ENCODE peak calls at places on chromosome 13, in five cellular contexts. P, B, A, N and L are unnamed samples. For H3K4me1, the result is how much of the 10 kb centered on the place peaks cover.

GRCh38 chr13:107301724-107302374 is 733.9 kb upstream of the ARGLU1 start:
- DNase-seq in P (no peak), B (peak), A (peak), N (no peak), L (peak)

GRCh38 chr13:66984241-66984640 is 245.9 kb downstream of the PCDH9 start:
- DNase-seq in P (peak), B (no peak), A (no peak), N (no peak), L (no peak)

GRCh38 chr13:64278493-64278892 is 2862.8 kb upstream of the PCDH20 start:
- DNase-seq in P (peak), B (no peak), A (peak), N (no peak), L (no peak)

GRCh38 chr13:20411638-20412342 is 113.9 kb downstream of the CRYL1 start:
- DNase-seq in P (no peak), B (no peak), A (no peak), N (no peak), L (no peak)

GRCh38 chr13:50691682-50692263 is 151.7 kb downstream of the DLEU7 start:
- DNase-seq in P (no peak), B (no peak), A (peak), N (no peak), L (no peak)

GRCh38 chr13:104485571-104485970 is 1419.4 kb upstream of the SLC10A2 start:
- DNase-seq in P (no peak), B (no peak), A (peak), N (no peak), L (no peak)

GRCh38 chr13:74074723-74075122 is 59.5 kb downstream of the KLF12 start:
- DNase-seq in P (peak), B (no peak), A (peak), N (no peak), L (peak)

GRCh38 chr13:27638521-27638920 is 16.8 kb downstream of the POLR1D start:
- DNase-seq in P (peak), B (no peak), A (peak), N (no peak), L (no peak)

GRCh38 chr13:25648996-25649633 is 277.3 kb downstream of the ATP8A2 start:
- DNase-seq in P (no peak), B (no peak), A (no peak), N (no peak), L (no peak)

GRCh38 chr13:51068501-51068900 is 42.6 kb downstream of the C13orf42 start:
- DNase-seq in P (no peak), B (no peak), A (no peak), N (no peak), L (no peak)

GRCh38 chr13:25874907-25875306 is 176.9 kb downstream of the SHISA2 start:
- DNase-seq in P (no peak), B (no peak), A (peak), N (no peak), L (peak)

GRCh38 chr13:66995366-66995663 is 234.8 kb downstream of the PCDH9 start:
- DNase-seq in P (no peak), B (no peak), A (no peak), N (no peak), L (no peak)

GRCh38 chr13:52961196-52961845 is 67.3 kb upstream of the OLFM4 start:
- DNase-seq in P (no peak), B (peak), A (no peak), N (no peak), L (no peak)

GRCh38 chr13:50290186-50290585 is 274.9 kb downstream of the KCNRG start:
- DNase-seq in P (no peak), B (no peak), A (no peak), N (no peak), L (no peak)

GRCh38 chr13:107296804-107297203 is 728.9 kb upstream of the ARGLU1 start:
- DNase-seq in P (peak), B (no peak), A (no peak), N (no peak), L (no peak)

GRCh38 chr13:26887594-26887993 is 127.0 kb upstream of the GPR12 start:
- DNase-seq in P (no peak), B (no peak), A (no peak), N (no peak), L (no peak)

GRCh38 chr13:101454767-101455166 is 2.3 kb downstream of the ITGBL1 start:
- DNase-seq in P (peak), B (no peak), A (no peak), N (no peak), L (no peak)

GRCh38 chr13:110023729-110024645 is 237.6 kb upstream of the IRS2 start:
- DNase-seq in P (peak), B (no peak), A (peak), N (no peak), L (no peak)

GRCh38 chr13:99151516-99151915 is 49.1 kb upstream of the UBAC2 start:
- DNase-seq in P (peak), B (no peak), A (peak), N (no peak), L (no peak)

GRCh38 chr13:37681295-37682032 is 82.9 kb upstream of the POSTN start:
- DNase-seq in P (peak), B (no peak), A (peak), N (no peak), L (no peak)

GRCh38 chr13:65959305-65959704 is 1270.8 kb downstream of the PCDH9 start:
- DNase-seq in P (peak), B (no peak), A (no peak), N (no peak), L (no peak)

GRCh38 chr13:30792257-30793000 is 57.1 kb downstream of the ALOX5AP start:
- DNase-seq in P (peak), B (peak), A (peak), N (no peak), L (peak)

GRCh38 chr13:23995283-23996073 is 98.2 kb upstream of the C1QTNF9B start:
- DNase-seq in P (no peak), B (no peak), A (no peak), N (no peak), L (no peak)

GRCh38 chr13:75647126-75647784 is 11.1 kb downstream of the LMO7 start:
- DNase-seq in P (peak), B (no peak), A (no peak), N (no peak), L (no peak)
- H4K8ac ChIP-seq in P (no peak), B (no peak), A (no peak), N (no peak), L (no peak)

GRCh38 chr13:77022341-77022740 is 4.6 kb downstream of the FBXL3 start:
- DNase-seq in P (peak), B (no peak), A (peak), N (no peak), L (no peak)
- H2BK5ac ChIP-seq in P (no peak), B (no peak), A (no peak), N (no peak), L (no peak)

GRCh38 chr13:45195421-45195820 is 5.4 kb downstream of the KCTD4 start:
- DNase-seq in P (no peak), B (no peak), A (peak), N (no peak), L (peak)

GRCh38 chr13:45194081-45194939 is 6.5 kb downstream of the KCTD4 start:
- DNase-seq in P (peak), B (no peak), A (no peak), N (peak), L (peak)

GRCh38 chr13:45198041-45198440 is 2.8 kb downstream of the KCTD4 start:
- DNase-seq in P (peak), B (no peak), A (no peak), N (no peak), L (no peak)

GRCh38 chr13:45196622-45197021 is 4.2 kb downstream of the KCTD4 start:
- DNase-seq in P (peak), B (no peak), A (peak), N (no peak), L (no peak)

GRCh38 chr13:45196091-45196490 is 4.8 kb downstream of the KCTD4 start:
- DNase-seq in P (no peak), B (no peak), A (no peak), N (no peak), L (no peak)
- H3K4me1 ChIP-seq in P (under half), B (under half), A (under half), N (under half), L (under half)

GRCh38 chr13:112587359-112587766 is 590 bp downstream of the TUBGCP3 start:
- DNase-seq in P (peak), B (peak), A (peak), N (no peak), L (peak)
- H4K8ac ChIP-seq in P (peak), B (peak), A (peak), N (peak), L (no peak)

DNA sequence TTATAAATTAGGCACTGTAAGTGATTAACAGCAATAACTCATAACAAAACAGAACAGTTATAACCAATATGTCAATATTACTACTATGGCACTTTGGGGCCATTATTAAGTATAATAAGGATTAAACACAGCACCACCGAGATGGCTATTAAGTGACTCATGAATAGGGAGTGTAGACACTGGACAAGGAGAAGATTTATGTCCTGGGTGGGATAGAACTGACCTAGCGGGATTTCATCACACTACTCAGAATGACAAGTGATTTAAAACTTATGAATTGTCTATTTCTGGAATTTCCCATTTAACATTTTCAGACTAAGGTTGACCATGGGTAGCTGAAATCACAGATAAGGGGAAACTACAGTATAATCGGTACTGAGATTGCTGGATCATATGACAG is 79.0 kb upstream of the SLC7A1 start:
- DNase-seq in P (peak), B (no peak), A (peak), N (no peak), L (no peak)
- H2BK5ac ChIP-seq in P (no peak), B (no peak), A (no peak), N (no peak), L (no peak)

GRCh38 chr13:48233097-48233885 is at the start of gene ITM2B:
- DNase-seq in P (peak), B (peak), A (peak), N (no peak), L (peak)

GRCh38 chr13:48235814-48236135 is 2.8 kb downstream of the ITM2B start:
- DNase-seq in P (no peak), B (no peak), A (no peak), N (no peak), L (no peak)

GRCh38 chr13:48235100-48235813 is 2.3 kb downstream of the ITM2B start:
- DNase-seq in P (peak), B (no peak), A (peak), N (no peak), L (peak)

GRCh38 chr13:48233886-48234488 is 981 bp downstream of the ITM2B start:
- DNase-seq in P (peak), B (no peak), A (peak), N (no peak), L (peak)

GRCh38 chr13:48234652-48235099 is 1.7 kb downstream of the ITM2B start:
- DNase-seq in P (no peak), B (no peak), A (peak), N (no peak), L (peak)
- H3K4me1 ChIP-seq in P (under half), B (under half), A (under half), N (under half), L (under half)

DNA sequence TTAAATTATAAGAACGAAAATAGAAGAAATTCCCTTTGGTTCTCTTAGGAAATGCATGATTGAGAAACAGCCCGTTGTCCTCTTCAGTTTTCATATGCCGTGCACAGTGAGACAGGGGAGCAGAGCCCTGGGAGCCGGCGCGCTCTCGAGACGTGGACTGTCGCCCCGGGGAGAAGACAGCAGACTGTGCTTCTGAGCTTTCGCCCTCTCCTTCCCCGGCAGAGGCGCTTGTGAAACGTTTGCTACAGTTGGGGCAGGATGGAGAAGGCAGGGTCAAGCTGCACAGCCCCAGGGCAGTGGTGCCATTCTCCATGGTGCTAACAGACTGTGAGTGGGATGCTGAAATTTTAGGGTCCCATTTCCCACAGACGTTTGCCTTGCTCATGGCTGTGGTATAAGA is 192.2 kb upstream of the KL start:
- DNase-seq in P (no peak), B (no peak), A (peak), N (no peak), L (peak)
- H4K8ac ChIP-seq in P (peak), B (no peak), A (peak), N (no peak), L (no peak)